ENCODE peak calls at places on chromosomes 6 and 20, in four cellular contexts. H is body of pancreas; L is CD8-positive, alpha-beta T cell; X is left lung. N is an unnamed sample.

GRCh38 chr6:215335-216034 is 76.8 kb upstream of the DUSP22 start:
- DNase-seq in H (no peak), X (peak), L (peak), N (peak)

GRCh38 chr6:32137454-32137853 is 7.4 kb upstream of the FKBPL start:
- DNase-seq in H (no peak), L (no peak), X (no peak), N (no peak)

GRCh38 chr20:36957875-36958667 is 6.6 kb upstream of the SAMHD1 start:
- DNase-seq in H (no peak), X (peak), L (no peak), N (no peak)

GRCh38 chr6:39362487-39362865 is 40.0 kb upstream of the KCNK16 start:
- DNase-seq in X (no peak), H (no peak), L (no peak), N (peak)

GRCh38 chr6:82015043-82015442 is 232.5 kb downstream of the IBTK start:
- DNase-seq in X (no peak), L (no peak), H (no peak), N (no peak)

GRCh38 chr6:83051386-83052172 is 14.1 kb downstream of the UBE3D start:
- DNase-seq in L (no peak), H (no peak), X (no peak), N (peak)

GRCh38 chr6:79640146-79641111 is 9.3 kb downstream of the SH3BGRL2 start:
- DNase-seq in X (no peak), L (no peak), H (no peak), N (no peak)

GRCh38 chr6:113668712-113669408 is 188.3 kb upstream of the MARCKS start:
- DNase-seq in L (no peak), H (no peak), X (no peak), N (peak)

GRCh38 chr6:112286010-112286409 is 31.6 kb upstream of the LAMA4 start:
- DNase-seq in H (no peak), X (no peak), L (peak), N (no peak)

GRCh38 chr20:44717986-44718385 is 2.8 kb downstream of the CCN5 start:
- DNase-seq in X (no peak), H (no peak), L (no peak), N (no peak)

GRCh38 chr6:143232849-143233248 is 172.2 kb downstream of the AIG1 start:
- DNase-seq in L (no peak), X (no peak), H (peak), N (peak)

GRCh38 chr20:46299078-46299477 is 9.2 kb downstream of the CDH22 start:
- DNase-seq in L (no peak), X (no peak), H (peak), N (no peak)

GRCh38 chr6:54640911-54641310 is 205.7 kb upstream of the FAM83B start:
- DNase-seq in X (no peak), L (no peak), H (no peak), N (no peak)

GRCh38 chr20:21325296-21325695 is 22.2 kb downstream of the XRN2 start:
- DNase-seq in X (no peak), H (no peak), L (no peak), N (no peak)

GRCh38 chr20:1391640-1392442 is 1.0 kb downstream of the FKBP1A start:
- DNase-seq in L (no peak), X (peak), H (no peak), N (no peak)

GRCh38 chr20:31945319-31945718 is 6.5 kb downstream of the PDRG1 start:
- DNase-seq in X (no peak), L (no peak), H (no peak), N (no peak)

GRCh38 chr20:6162239-6162638 is 39.4 kb upstream of the FERMT1 start:
- DNase-seq in L (no peak), H (no peak), X (peak), N (peak)

GRCh38 chr6:19303381-19303780 is 533.8 kb upstream of the ID4 start:
- DNase-seq in L (no peak), H (peak), X (peak), N (peak)

GRCh38 chr6:52407467-52407866 is 12.7 kb upstream of the EFHC1 start:
- DNase-seq in H (peak), L (no peak), X (no peak), N (peak)

GRCh38 chr6:40889137-40889832 is 149.7 kb downstream of the UNC5CL start:
- DNase-seq in H (no peak), L (no peak), X (no peak), N (no peak)

GRCh38 chr6:122609881-122610689 is at the start of gene PKIB:
- DNase-seq in H (peak), L (peak), X (peak), N (peak)
- TF ChIP-seq CTCF in H (peak), L (no peak), X (no peak), N (peak)

GRCh38 chr20:33770005-33770404 is 38.2 kb downstream of the ZNF341 start:
- DNase-seq in L (no peak), H (peak), X (no peak), N (no peak)
- TF ChIP-seq CTCF in L (no peak), H (peak), X (no peak), N (no peak)

DNA sequence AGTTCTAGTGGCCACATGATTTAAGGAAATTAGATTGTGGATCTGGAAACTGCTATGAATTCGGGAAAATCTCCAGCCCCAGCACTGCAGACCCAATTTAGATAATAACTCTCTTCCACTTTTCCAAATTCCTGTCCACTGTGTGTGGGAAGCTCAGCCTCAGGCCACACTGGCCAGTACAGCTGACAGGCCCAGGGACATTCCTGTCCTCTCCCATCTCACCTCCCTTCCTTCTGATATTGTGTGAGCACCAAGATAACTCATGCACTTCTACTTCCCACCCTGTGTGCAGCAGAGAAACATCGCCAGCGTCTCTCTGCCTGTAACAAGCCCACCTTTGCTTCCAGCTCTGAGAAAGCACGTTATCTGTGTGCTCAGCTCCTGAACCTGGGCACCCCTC is 145.1 kb upstream of the RREB1 start:
- DNase-seq in L (no peak), H (no peak), X (no peak), N (no peak)
- TF ChIP-seq CTCF in L (no peak), H (no peak), X (no peak), N (no peak)

GRCh38 chr20:18380908-18381529 is 85.8 kb downstream of the DZANK1 start:
- DNase-seq in L (no peak), X (no peak), H (no peak), N (no peak)
- TF ChIP-seq CTCF in L (no peak), X (no peak), H (no peak), N (no peak)

DNA sequence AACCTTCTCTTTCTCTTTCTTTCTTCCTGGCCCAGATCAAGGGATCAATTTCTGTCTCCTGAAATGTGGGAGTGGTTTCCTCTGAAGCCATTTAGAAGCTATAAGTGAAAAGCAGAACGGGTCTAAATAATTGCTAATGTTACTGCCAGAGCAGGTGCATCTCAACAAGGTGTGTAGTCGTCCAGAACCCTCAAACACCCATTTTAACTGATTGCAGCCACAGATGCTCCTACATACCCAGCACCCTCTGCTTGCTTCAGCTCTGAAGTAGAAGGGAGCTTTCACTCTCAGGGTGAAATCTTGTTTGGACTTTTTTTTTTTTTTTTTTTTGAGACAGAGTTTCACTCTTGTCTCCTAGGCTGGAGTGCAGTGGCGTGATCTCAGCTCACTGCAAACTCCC is 592.1 kb upstream of the ARID1B start:
- DNase-seq in H (no peak), X (no peak), L (no peak), N (no peak)
- TF ChIP-seq CTCF in H (no peak), X (no peak), L (no peak), N (no peak)

DNA sequence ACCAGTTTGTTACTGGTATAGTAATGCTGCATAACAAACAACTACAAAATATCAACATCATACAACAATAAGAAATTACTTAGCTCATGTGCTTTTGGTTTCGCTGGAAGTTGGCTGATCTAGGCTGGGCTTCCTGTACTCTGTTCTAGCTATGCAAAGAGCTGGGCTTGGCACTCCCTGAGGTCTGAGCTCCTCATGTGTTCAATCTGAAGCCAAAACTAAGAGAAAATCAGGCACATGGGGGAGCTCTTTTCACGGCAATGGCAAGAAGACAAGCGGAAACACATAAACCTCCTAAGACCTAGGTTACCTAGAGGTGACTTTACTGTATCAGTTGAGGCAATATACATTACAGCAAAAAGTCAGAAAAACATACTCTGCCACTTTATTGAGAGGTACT is 574.2 kb downstream of the KHDRBS2 start:
- DNase-seq in L (no peak), H (no peak), X (no peak), N (no peak)
- TF ChIP-seq CTCF in L (no peak), H (no peak), X (no peak), N (no peak)

GRCh38 chr20:33666293-33667244 is at the start of gene ACTL10:
- DNase-seq in H (peak), L (peak), X (peak), N (peak)
- TF ChIP-seq CTCF in H (peak), L (no peak), X (peak), N (peak)

GRCh38 chr20:11473971-11474370 is 443.7 kb upstream of the BTBD3 start:
- DNase-seq in X (no peak), H (no peak), L (no peak), N (no peak)
- TF ChIP-seq CTCF in X (no peak), H (no peak), L (no peak), N (no peak)

DNA sequence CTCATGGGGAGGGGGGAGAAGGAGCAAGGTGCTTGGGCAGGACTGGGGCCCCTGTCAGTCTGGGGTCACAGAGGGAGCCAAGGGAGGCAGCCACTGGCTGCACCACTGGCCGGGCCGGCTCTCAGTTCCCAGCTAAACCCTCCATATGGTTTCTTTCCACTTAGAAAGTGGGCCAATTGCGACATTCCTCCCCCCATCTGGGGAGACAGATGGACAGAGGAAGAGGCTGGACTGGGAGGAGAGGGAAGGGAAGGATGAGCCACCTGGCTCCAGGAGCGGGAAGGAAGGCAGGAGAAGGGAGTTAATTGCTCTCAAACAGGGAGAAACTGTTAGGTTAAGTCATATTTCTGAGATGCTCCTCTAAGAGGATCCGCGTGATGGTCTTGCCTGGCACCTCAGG is 82.2 kb downstream of the GRM4 start:
- DNase-seq in X (no peak), L (no peak), H (no peak), N (peak)
- TF ChIP-seq CTCF in X (no peak), L (no peak), H (no peak), N (no peak)